ENCODE peak calls at places on chromosomes 3 and 15, in seven cellular contexts. One of them, this sample, is unnamed.

GRCh38 chr15:73990250-73991005 is 1.7 kb downstream of the STOML1 start:
- DNase-seq in cardiac muscle cell: no peak
- DNase-seq in CD8-positive, alpha-beta memory T cell: no peak
- DNase-seq in H1: no peak
- DNase-seq in left ventricle myocardium inferior: no peak
- DNase-seq in PC-3: no peak
- DNase-seq in prostate gland: no peak
- DNase-seq in this sample: no peak

GRCh38 chr15:66154581-66154980 is 99.0 kb downstream of the MEGF11 start:
- DNase-seq in cardiac muscle cell: no peak
- DNase-seq in CD8-positive, alpha-beta memory T cell: no peak
- DNase-seq in H1: no peak
- DNase-seq in left ventricle myocardium inferior: no peak
- DNase-seq in PC-3: no peak
- DNase-seq in prostate gland: no peak
- DNase-seq in this sample: no peak

GRCh38 chr3:156727519-156728205 is 53.3 kb downstream of the TIPARP start:
- DNase-seq in cardiac muscle cell: no peak
- DNase-seq in CD8-positive, alpha-beta memory T cell: no peak
- DNase-seq in H1: no peak
- DNase-seq in left ventricle myocardium inferior: no peak
- DNase-seq in PC-3: no peak
- DNase-seq in prostate gland: no peak
- DNase-seq in this sample: no peak

GRCh38 chr3:116607205-116607604 is 102.4 kb upstream of the TUSC7 start:
- DNase-seq in cardiac muscle cell: no peak
- DNase-seq in CD8-positive, alpha-beta memory T cell: no peak
- DNase-seq in H1: no peak
- DNase-seq in left ventricle myocardium inferior: no peak
- DNase-seq in PC-3: no peak
- DNase-seq in prostate gland: no peak
- DNase-seq in this sample: no peak

GRCh38 chr3:169686874-169687273 is 23.4 kb upstream of the MECOM start:
- DNase-seq in cardiac muscle cell: no peak
- DNase-seq in CD8-positive, alpha-beta memory T cell: no peak
- DNase-seq in H1: no peak
- DNase-seq in left ventricle myocardium inferior: no peak
- DNase-seq in PC-3: no peak
- DNase-seq in prostate gland: no peak
- DNase-seq in this sample: no peak

GRCh38 chr3:88032245-88032644 is 26.6 kb downstream of the CGGBP1 start:
- DNase-seq in cardiac muscle cell: no peak
- DNase-seq in CD8-positive, alpha-beta memory T cell: no peak
- DNase-seq in H1: no peak
- DNase-seq in left ventricle myocardium inferior: no peak
- DNase-seq in PC-3: peak; percentile 6
- DNase-seq in prostate gland: no peak
- DNase-seq in this sample: no peak

GRCh38 chr3:45666729-45667440 is 22.3 kb upstream of the SACM1L start:
- DNase-seq in cardiac muscle cell: no peak
- DNase-seq in CD8-positive, alpha-beta memory T cell: no peak
- DNase-seq in H1: no peak
- DNase-seq in left ventricle myocardium inferior: peak; percentile 60
- DNase-seq in PC-3: peak; percentile 85
- DNase-seq in prostate gland: no peak
- DNase-seq in this sample: no peak

GRCh38 chr3:128879991-128880390 is 571 bp downstream of the ACAD9 start:
- DNase-seq in cardiac muscle cell: no peak
- DNase-seq in CD8-positive, alpha-beta memory T cell: no peak
- DNase-seq in H1: no peak
- DNase-seq in left ventricle myocardium inferior: no peak
- DNase-seq in PC-3: no peak
- DNase-seq in prostate gland: no peak
- DNase-seq in this sample: no peak

GRCh38 chr3:126656376-126657134 is 1.6 kb upstream of the TXNRD3 start:
- DNase-seq in cardiac muscle cell: no peak
- DNase-seq in CD8-positive, alpha-beta memory T cell: no peak
- DNase-seq in H1: no peak
- DNase-seq in left ventricle myocardium inferior: no peak
- DNase-seq in PC-3: no peak
- DNase-seq in prostate gland: no peak
- DNase-seq in this sample: no peak

GRCh38 chr3:177357352-177358084 is 160.2 kb upstream of the TBL1XR1 start:
- DNase-seq in cardiac muscle cell: no peak
- DNase-seq in CD8-positive, alpha-beta memory T cell: no peak
- DNase-seq in H1: peak; percentile 43
- DNase-seq in left ventricle myocardium inferior: no peak
- DNase-seq in PC-3: peak; percentile 73
- DNase-seq in prostate gland: no peak
- DNase-seq in this sample: no peak
- H3K4me3 ChIP-seq in cardiac muscle cell: no peak overlapping the region
- H3K4me3 ChIP-seq in CD8-positive, alpha-beta memory T cell: peak overlapping the region; percentile 21
- H3K4me3 ChIP-seq in H1: no peak overlapping the region
- H3K4me3 ChIP-seq in left ventricle myocardium inferior: peak overlapping the region; percentile 62
- H3K4me3 ChIP-seq in PC-3: peak overlapping the region; percentile 60
- H3K4me3 ChIP-seq in prostate gland: no peak overlapping the region
- H3K4me3 ChIP-seq in this sample: no peak overlapping the region

DNA sequence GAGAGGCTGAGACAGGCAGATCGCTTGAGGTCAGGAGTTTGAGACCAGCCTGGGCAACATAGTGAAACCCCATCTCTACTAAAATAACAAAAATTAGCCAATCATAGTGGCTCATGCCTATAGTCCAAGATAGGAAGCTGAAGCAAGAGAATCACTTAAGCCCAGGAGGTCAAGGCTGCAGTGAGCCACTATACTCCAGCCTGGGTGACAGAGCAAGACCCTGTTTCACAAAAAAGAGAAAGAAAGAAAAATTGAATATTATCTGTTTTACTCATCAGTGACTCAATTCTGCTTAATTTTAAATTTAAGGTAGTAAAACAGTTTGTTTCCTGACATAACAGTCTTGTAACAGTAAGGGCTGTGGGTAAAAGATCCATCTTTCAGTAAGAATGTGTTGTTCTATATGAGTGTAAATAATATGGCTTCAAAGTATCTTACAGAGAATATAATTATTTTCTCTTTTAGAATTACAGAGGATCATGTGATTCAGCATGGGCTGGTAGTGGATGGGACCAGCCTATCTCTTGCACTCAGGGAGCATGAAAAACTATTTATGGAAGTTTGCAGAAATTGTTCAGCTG is 85.8 kb downstream of the ATP11B start:
- DNase-seq in cardiac muscle cell: no peak
- DNase-seq in CD8-positive, alpha-beta memory T cell: no peak
- DNase-seq in H1: no peak
- DNase-seq in left ventricle myocardium inferior: no peak
- DNase-seq in PC-3: peak; percentile 7
- DNase-seq in prostate gland: no peak
- DNase-seq in this sample: no peak
- H3K4me3 ChIP-seq in cardiac muscle cell: no peak overlapping the region
- H3K4me3 ChIP-seq in CD8-positive, alpha-beta memory T cell: no peak overlapping the region
- H3K4me3 ChIP-seq in H1: no peak overlapping the region
- H3K4me3 ChIP-seq in left ventricle myocardium inferior: no peak overlapping the region
- H3K4me3 ChIP-seq in PC-3: no peak overlapping the region
- H3K4me3 ChIP-seq in prostate gland: no peak overlapping the region
- H3K4me3 ChIP-seq in this sample: no peak overlapping the region

GRCh38 chr3:154120903-154121235 is 321 bp upstream of the ARHGEF26 start:
- DNase-seq in cardiac muscle cell: no peak
- DNase-seq in CD8-positive, alpha-beta memory T cell: no peak
- DNase-seq in H1: no peak
- DNase-seq in left ventricle myocardium inferior: no peak
- DNase-seq in PC-3: no peak
- DNase-seq in prostate gland: no peak
- DNase-seq in this sample: no peak

GRCh38 chr3:154121236-154122095 is at the start of gene ARHGEF26:
- DNase-seq in cardiac muscle cell: peak; percentile 79
- DNase-seq in CD8-positive, alpha-beta memory T cell: peak; percentile 38
- DNase-seq in H1: peak; percentile 98
- DNase-seq in left ventricle myocardium inferior: peak; percentile 86
- DNase-seq in PC-3: peak; percentile 75
- DNase-seq in prostate gland: peak; percentile 92
- DNase-seq in this sample: peak; percentile 61

GRCh38 chr3:154122096-154122911 is 1.1 kb downstream of the ARHGEF26 start:
- DNase-seq in cardiac muscle cell: peak; percentile 20
- DNase-seq in CD8-positive, alpha-beta memory T cell: no peak
- DNase-seq in H1: peak; percentile 77
- DNase-seq in left ventricle myocardium inferior: peak; percentile 18
- DNase-seq in PC-3: no peak
- DNase-seq in prostate gland: peak; percentile 4
- DNase-seq in this sample: no peak

GRCh38 chr3:154125378-154126030 is 4.3 kb downstream of the ARHGEF26 start:
- DNase-seq in cardiac muscle cell: no peak
- DNase-seq in CD8-positive, alpha-beta memory T cell: no peak
- DNase-seq in H1: no peak
- DNase-seq in left ventricle myocardium inferior: no peak
- DNase-seq in PC-3: peak; percentile 45
- DNase-seq in prostate gland: no peak
- DNase-seq in this sample: no peak

DNA sequence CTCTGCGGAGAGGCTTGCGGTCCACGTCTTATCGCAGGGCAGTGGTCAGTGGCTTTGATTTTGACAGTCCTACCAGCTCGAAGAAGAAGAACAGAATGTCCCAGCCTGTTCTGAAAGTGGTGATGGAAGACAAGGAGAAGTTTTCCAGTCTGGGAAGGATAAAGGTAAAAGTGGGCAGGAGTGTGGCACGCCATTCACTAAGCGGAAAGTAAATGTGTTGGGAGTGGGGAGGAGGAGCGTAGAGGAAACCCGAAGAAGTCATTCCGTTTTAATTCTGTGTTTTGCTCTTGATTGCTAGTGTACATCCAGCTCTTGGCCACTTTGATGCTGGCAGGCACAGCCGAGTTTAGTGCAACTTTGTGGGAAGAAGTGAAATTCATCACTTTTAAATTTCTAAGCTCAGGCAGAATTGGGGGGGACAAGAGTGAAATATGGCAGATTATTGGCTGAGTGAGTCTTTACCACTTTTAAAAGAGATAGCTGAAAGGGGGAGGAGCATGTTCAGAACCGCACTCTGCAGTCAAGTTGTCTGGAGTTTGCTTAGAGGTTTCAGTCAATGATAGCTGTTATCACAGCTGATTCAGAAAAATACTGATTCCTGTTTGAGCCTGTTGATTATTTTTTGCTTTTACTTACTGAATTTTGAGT is 1.8 kb downstream of the ARHGEF26 start:
- DNase-seq in cardiac muscle cell: peak; percentile 32
- DNase-seq in CD8-positive, alpha-beta memory T cell: no peak
- DNase-seq in H1: no peak
- DNase-seq in left ventricle myocardium inferior: no peak
- DNase-seq in PC-3: peak; percentile 41
- DNase-seq in prostate gland: peak; percentile 7
- DNase-seq in this sample: no peak
- H3K4me3 ChIP-seq in cardiac muscle cell: peak overlapping the region; percentile 52
- H3K4me3 ChIP-seq in CD8-positive, alpha-beta memory T cell: no peak overlapping the region
- H3K4me3 ChIP-seq in H1: peak overlapping the region; percentile 85
- H3K4me3 ChIP-seq in left ventricle myocardium inferior: peak overlapping the region; percentile 88
- H3K4me3 ChIP-seq in PC-3: peak overlapping the region; percentile 93
- H3K4me3 ChIP-seq in prostate gland: peak overlapping the region; percentile 55
- H3K4me3 ChIP-seq in this sample: peak overlapping the region; percentile 49

GRCh38 chr3:65886376-65886775 is 152.3 kb downstream of the MAGI1 start:
- DNase-seq in cardiac muscle cell: no peak
- DNase-seq in CD8-positive, alpha-beta memory T cell: no peak
- DNase-seq in H1: no peak
- DNase-seq in left ventricle myocardium inferior: no peak
- DNase-seq in PC-3: no peak
- DNase-seq in prostate gland: no peak
- DNase-seq in this sample: no peak
- H3K4me3 ChIP-seq in cardiac muscle cell: no peak overlapping the region
- H3K4me3 ChIP-seq in CD8-positive, alpha-beta memory T cell: no peak overlapping the region
- H3K4me3 ChIP-seq in H1: no peak overlapping the region
- H3K4me3 ChIP-seq in left ventricle myocardium inferior: no peak overlapping the region
- H3K4me3 ChIP-seq in PC-3: no peak overlapping the region
- H3K4me3 ChIP-seq in prostate gland: no peak overlapping the region
- H3K4me3 ChIP-seq in this sample: no peak overlapping the region

DNA sequence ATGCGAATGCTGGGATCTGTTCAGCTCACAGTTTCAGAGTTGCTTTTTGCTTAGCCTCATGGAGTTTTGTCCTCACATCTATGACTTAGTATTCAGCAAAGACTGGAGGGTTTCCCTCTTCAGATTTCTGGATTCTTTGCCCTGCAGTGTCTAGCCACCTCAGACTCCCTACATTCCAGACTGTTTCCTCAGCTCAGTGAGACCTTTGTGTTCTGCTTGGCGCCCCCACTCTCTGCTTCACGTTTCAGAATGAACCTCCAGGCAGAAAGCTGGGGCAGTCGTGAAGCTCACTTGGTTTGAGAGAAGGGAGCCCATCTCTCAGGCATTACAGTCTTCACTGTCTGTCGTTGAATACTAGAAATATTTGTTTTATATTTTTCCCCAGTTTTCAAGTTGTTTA is 118.1 kb downstream of the CACNA1D start:
- DNase-seq in cardiac muscle cell: no peak
- DNase-seq in CD8-positive, alpha-beta memory T cell: no peak
- DNase-seq in H1: no peak
- DNase-seq in left ventricle myocardium inferior: no peak
- DNase-seq in PC-3: no peak
- DNase-seq in prostate gland: no peak
- DNase-seq in this sample: no peak
- H3K4me3 ChIP-seq in cardiac muscle cell: no peak overlapping the region
- H3K4me3 ChIP-seq in CD8-positive, alpha-beta memory T cell: no peak overlapping the region
- H3K4me3 ChIP-seq in H1: no peak overlapping the region
- H3K4me3 ChIP-seq in left ventricle myocardium inferior: no peak overlapping the region
- H3K4me3 ChIP-seq in PC-3: no peak overlapping the region
- H3K4me3 ChIP-seq in prostate gland: no peak overlapping the region
- H3K4me3 ChIP-seq in this sample: no peak overlapping the region

GRCh38 chr3:194129581-194130133 is 6.3 kb upstream of the HES1 start:
- DNase-seq in cardiac muscle cell: peak; percentile 40
- DNase-seq in CD8-positive, alpha-beta memory T cell: no peak
- DNase-seq in H1: peak; percentile 63
- DNase-seq in left ventricle myocardium inferior: peak; percentile 22
- DNase-seq in PC-3: no peak
- DNase-seq in prostate gland: no peak
- DNase-seq in this sample: no peak

GRCh38 chr3:194132465-194133358 is 3.2 kb upstream of the HES1 start:
- DNase-seq in cardiac muscle cell: no peak
- DNase-seq in CD8-positive, alpha-beta memory T cell: no peak
- DNase-seq in H1: no peak
- DNase-seq in left ventricle myocardium inferior: no peak
- DNase-seq in PC-3: peak; percentile 91
- DNase-seq in prostate gland: no peak
- DNase-seq in this sample: no peak

GRCh38 chr3:194128202-194128907 is 7.6 kb upstream of the HES1 start:
- DNase-seq in cardiac muscle cell: no peak
- DNase-seq in CD8-positive, alpha-beta memory T cell: no peak
- DNase-seq in H1: no peak
- DNase-seq in left ventricle myocardium inferior: no peak
- DNase-seq in PC-3: no peak
- DNase-seq in prostate gland: no peak
- DNase-seq in this sample: no peak

GRCh38 chr3:194130211-194130610 is 5.7 kb upstream of the HES1 start:
- DNase-seq in cardiac muscle cell: no peak
- DNase-seq in CD8-positive, alpha-beta memory T cell: no peak
- DNase-seq in H1: no peak
- DNase-seq in left ventricle myocardium inferior: no peak
- DNase-seq in PC-3: no peak
- DNase-seq in prostate gland: no peak
- DNase-seq in this sample: no peak

GRCh38 chr3:194130807-194131589 is 5.0 kb upstream of the HES1 start:
- DNase-seq in cardiac muscle cell: peak; percentile 15
- DNase-seq in CD8-positive, alpha-beta memory T cell: no peak
- DNase-seq in H1: no peak
- DNase-seq in left ventricle myocardium inferior: no peak
- DNase-seq in PC-3: peak; percentile 97
- DNase-seq in prostate gland: peak; percentile 56
- DNase-seq in this sample: no peak
- H3K4me3 ChIP-seq in cardiac muscle cell: no peak overlapping the region
- H3K4me3 ChIP-seq in CD8-positive, alpha-beta memory T cell: no peak overlapping the region
- H3K4me3 ChIP-seq in H1: no peak overlapping the region
- H3K4me3 ChIP-seq in left ventricle myocardium inferior: no peak overlapping the region
- H3K4me3 ChIP-seq in PC-3: peak overlapping the region; percentile 55
- H3K4me3 ChIP-seq in prostate gland: no peak overlapping the region
- H3K4me3 ChIP-seq in this sample: no peak overlapping the region